ENCODE peak calls at places on chromosomes 5 and 9, in five cellular contexts. T, U, L, C and J are unnamed samples.

GRCh38 chr5:37810311-37810710 is 29.5 kb downstream of the GDNF start:
- DNase-seq in C (no peak), T (no peak), L (no peak), U (no peak), J (no peak)

GRCh38 chr9:35556781-35557180 is 48.3 kb upstream of the TESK1 start:
- DNase-seq in U (no peak), C (no peak), L (no peak), T (no peak), J (no peak)

GRCh38 chr9:137825324-137825991 is 52.1 kb upstream of the CACNA1B start:
- DNase-seq in C (no peak), L (no peak), U (no peak), T (no peak), J (no peak)

GRCh38 chr9:12846035-12846434 is 71.2 kb downstream of the LURAP1L start:
- DNase-seq in C (no peak), U (no peak), T (no peak), L (no peak), J (no peak)

GRCh38 chr5:63055421-63055820 is 476.8 kb downstream of the LRRC70 start:
- DNase-seq in T (no peak), L (peak; percentile 73), U (no peak), C (peak; percentile 21), J (no peak)

GRCh38 chr9:109558718-109559151 is 60.6 kb upstream of the PTPN3 start:
- DNase-seq in T (no peak), U (no peak), L (peak; percentile 76), C (no peak), J (no peak)

GRCh38 chr9:98108540-98109031 is 10.4 kb downstream of the TRIM14 start:
- DNase-seq in C (no peak), U (no peak), L (no peak), T (no peak), J (no peak)

GRCh38 chr5:172820046-172820767 is 13.8 kb upstream of the ERGIC1 start:
- DNase-seq in C (no peak), U (no peak), L (peak; percentile 30), T (no peak), J (no peak)

GRCh38 chr9:120919639-120920494 is 6.7 kb downstream of the TRAF1 start:
- DNase-seq in L (no peak), C (no peak), U (no peak), T (no peak), J (no peak)

GRCh38 chr5:53130206-53130605 is 20.6 kb upstream of the MOCS2 start:
- DNase-seq in U (no peak), T (no peak), C (no peak), L (peak; percentile 47), J (no peak)

GRCh38 chr5:143162810-143163209 is 240.7 kb downstream of the NR3C1 start:
- DNase-seq in U (no peak), T (no peak), C (no peak), L (peak; percentile 17), J (no peak)
- H2BK12ac ChIP-seq in U (no peak overlapping the region), T (no peak overlapping the region), C (no peak overlapping the region), L (no peak overlapping the region), J (no peak overlapping the region)

GRCh38 chr5:98777295-98777694 is 3.8 kb downstream of the RGMB start:
- DNase-seq in T (no peak), C (no peak), U (no peak), L (no peak), J (no peak)
- H2BK12ac ChIP-seq in T (no peak overlapping the region), C (no peak overlapping the region), U (no peak overlapping the region), L (no peak overlapping the region), J (no peak overlapping the region)

DNA sequence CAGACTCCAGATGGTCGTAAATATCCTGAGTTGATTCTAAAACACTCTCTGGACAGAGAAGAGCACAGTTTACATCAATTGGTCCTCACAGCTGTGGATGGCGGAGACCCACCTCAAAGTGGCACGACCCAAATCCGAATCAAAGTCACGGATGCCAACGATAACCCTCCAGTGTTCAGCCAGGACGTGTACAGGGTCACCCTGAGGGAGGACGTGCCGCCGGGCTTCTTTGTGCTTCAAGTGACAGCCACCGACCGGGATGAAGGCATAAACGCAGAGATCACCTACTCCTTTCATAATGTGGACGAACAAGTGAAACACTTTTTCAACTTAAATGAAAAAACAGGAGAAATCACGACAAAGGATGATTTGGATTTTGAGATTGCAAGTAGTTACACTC is 891 bp downstream of the PCDHGB2 start:
- DNase-seq in T (no peak), U (no peak), L (no peak), C (no peak), J (no peak)
- H2BK12ac ChIP-seq in T (no peak overlapping the region), U (no peak overlapping the region), L (no peak overlapping the region), C (no peak overlapping the region), J (no peak overlapping the region)

GRCh38 chr5:109939109-109939682 is 249.5 kb downstream of the MAN2A1 start:
- DNase-seq in C (no peak), U (no peak), T (peak; percentile 90), L (peak; percentile 85), J (no peak)

GRCh38 chr5:109938453-109938852 is 248.7 kb downstream of the MAN2A1 start:
- DNase-seq in C (no peak), L (no peak), U (no peak), T (no peak), J (no peak)

GRCh38 chr5:109937951-109938350 is 248.2 kb downstream of the MAN2A1 start:
- DNase-seq in T (no peak), L (peak; percentile 71), C (no peak), U (no peak), J (no peak)

GRCh38 chr5:109936091-109936490 is 246.4 kb downstream of the MAN2A1 start:
- DNase-seq in U (no peak), L (peak; percentile 12), T (peak; percentile 43), C (no peak), J (no peak)

GRCh38 chr5:109936996-109937395 is 247.3 kb downstream of the MAN2A1 start:
- DNase-seq in C (no peak), L (peak; percentile 39), U (no peak), T (no peak), J (no peak)
- H2BK12ac ChIP-seq in C (no peak overlapping the region), L (no peak overlapping the region), U (no peak overlapping the region), T (no peak overlapping the region), J (no peak overlapping the region)

DNA sequence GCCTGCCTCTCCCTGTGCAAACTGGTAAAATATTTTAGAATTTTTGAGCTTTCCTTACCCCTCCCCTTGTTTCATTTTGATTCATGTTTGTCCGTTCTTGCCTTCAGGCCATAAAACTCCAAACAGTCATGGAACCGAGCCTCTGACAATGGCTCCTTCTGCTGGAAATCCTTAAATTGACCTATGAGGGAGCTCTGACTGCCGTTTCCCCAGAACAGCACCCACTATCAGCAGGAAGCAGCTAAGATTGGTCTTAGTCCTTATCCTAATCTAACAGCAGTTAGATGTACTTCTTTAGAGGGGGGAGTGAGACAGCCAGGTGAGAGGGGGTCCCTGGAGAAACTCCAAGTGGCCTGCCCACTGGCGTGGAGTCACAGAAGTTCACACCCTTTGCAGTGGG is 106.7 kb downstream of the FAM174A start:
- DNase-seq in U (no peak), C (no peak), L (peak; percentile 39), T (no peak), J (no peak)
- H2BK12ac ChIP-seq in U (no peak overlapping the region), C (no peak overlapping the region), L (no peak overlapping the region), T (no peak overlapping the region), J (no peak overlapping the region)